ENCODE peak calls at places on chromosome 19, in ten cellular contexts. One of them, this sample, is unnamed.

GRCh38 chr19:17775245-17775927 is 19.6 kb upstream of the B3GNT3 start:
- DNase-seq in kidney epithelial cell: no peak
- DNase-seq in GM12865: no peak
- DNase-seq in omental fat pad: peak
- DNase-seq in BE2C: peak
- DNase-seq in spleen: no peak
- DNase-seq in glutamatergic neuron: peak
- DNase-seq in endodermal cell: peak
- DNase-seq in mesothelial cell of epicardium: no peak
- DNase-seq in fibroblast of mammary gland: peak
- DNase-seq in this sample: peak

GRCh38 chr19:39031368-39032163 is 783 bp downstream of the FBXO27 start:
- DNase-seq in kidney epithelial cell: peak
- DNase-seq in GM12865: peak
- DNase-seq in omental fat pad: peak
- DNase-seq in BE2C: peak
- DNase-seq in spleen: peak
- DNase-seq in glutamatergic neuron: peak
- DNase-seq in endodermal cell: peak
- DNase-seq in mesothelial cell of epicardium: peak
- DNase-seq in fibroblast of mammary gland: no peak
- DNase-seq in this sample: no peak

GRCh38 chr19:17766543-17767131 is 15.4 kb downstream of the FCHO1 start:
- DNase-seq in kidney epithelial cell: no peak
- DNase-seq in GM12865: peak
- DNase-seq in omental fat pad: peak
- DNase-seq in BE2C: peak
- DNase-seq in spleen: peak
- DNase-seq in glutamatergic neuron: peak
- DNase-seq in endodermal cell: peak
- DNase-seq in mesothelial cell of epicardium: peak
- DNase-seq in fibroblast of mammary gland: peak
- DNase-seq in this sample: peak

GRCh38 chr19:18507021-18507726 is 14.7 kb downstream of the ELL start:
- DNase-seq in kidney epithelial cell: no peak
- DNase-seq in GM12865: no peak
- DNase-seq in omental fat pad: no peak
- DNase-seq in BE2C: no peak
- DNase-seq in spleen: peak
- DNase-seq in glutamatergic neuron: no peak
- DNase-seq in endodermal cell: no peak
- DNase-seq in mesothelial cell of epicardium: no peak
- DNase-seq in fibroblast of mammary gland: no peak
- DNase-seq in this sample: no peak

GRCh38 chr19:10981496-10981895 is 20.7 kb downstream of the SMARCA4 start:
- DNase-seq in kidney epithelial cell: no peak
- DNase-seq in GM12865: no peak
- DNase-seq in omental fat pad: no peak
- DNase-seq in BE2C: no peak
- DNase-seq in spleen: no peak
- DNase-seq in glutamatergic neuron: no peak
- DNase-seq in endodermal cell: no peak
- DNase-seq in mesothelial cell of epicardium: no peak
- DNase-seq in fibroblast of mammary gland: no peak
- DNase-seq in this sample: no peak

GRCh38 chr19:8334458-8335342 is 8.4 kb downstream of the KANK3 start:
- DNase-seq in kidney epithelial cell: no peak
- DNase-seq in GM12865: peak
- DNase-seq in omental fat pad: no peak
- DNase-seq in BE2C: peak
- DNase-seq in spleen: peak
- DNase-seq in glutamatergic neuron: peak
- DNase-seq in endodermal cell: peak
- DNase-seq in mesothelial cell of epicardium: no peak
- DNase-seq in fibroblast of mammary gland: peak
- DNase-seq in this sample: no peak

GRCh38 chr19:42290523-42291436 is 11.2 kb upstream of the PRR19 start:
- DNase-seq in kidney epithelial cell: no peak
- DNase-seq in GM12865: peak
- DNase-seq in omental fat pad: no peak
- DNase-seq in BE2C: peak
- DNase-seq in spleen: peak
- DNase-seq in glutamatergic neuron: peak
- DNase-seq in endodermal cell: peak
- DNase-seq in mesothelial cell of epicardium: no peak
- DNase-seq in fibroblast of mammary gland: no peak
- DNase-seq in this sample: no peak

GRCh38 chr19:10384580-10384979 is 4.2 kb upstream of the TYK2 start:
- DNase-seq in kidney epithelial cell: no peak
- DNase-seq in GM12865: no peak
- DNase-seq in omental fat pad: no peak
- DNase-seq in BE2C: no peak
- DNase-seq in spleen: no peak
- DNase-seq in glutamatergic neuron: no peak
- DNase-seq in endodermal cell: no peak
- DNase-seq in mesothelial cell of epicardium: no peak
- DNase-seq in fibroblast of mammary gland: no peak
- DNase-seq in this sample: no peak

GRCh38 chr19:18674616-18675015 is 8.9 kb upstream of the CRTC1 start:
- DNase-seq in kidney epithelial cell: no peak
- DNase-seq in GM12865: no peak
- DNase-seq in omental fat pad: no peak
- DNase-seq in BE2C: no peak
- DNase-seq in spleen: no peak
- DNase-seq in glutamatergic neuron: no peak
- DNase-seq in endodermal cell: no peak
- DNase-seq in mesothelial cell of epicardium: no peak
- DNase-seq in fibroblast of mammary gland: peak
- DNase-seq in this sample: no peak

GRCh38 chr19:49069026-49069425 is 3.5 kb downstream of the KCNA7 start:
- DNase-seq in kidney epithelial cell: no peak
- DNase-seq in GM12865: no peak
- DNase-seq in omental fat pad: no peak
- DNase-seq in BE2C: no peak
- DNase-seq in spleen: no peak
- DNase-seq in glutamatergic neuron: no peak
- DNase-seq in endodermal cell: no peak
- DNase-seq in mesothelial cell of epicardium: no peak
- DNase-seq in fibroblast of mammary gland: no peak
- DNase-seq in this sample: peak

GRCh38 chr19:49071860-49072547 is 495 bp downstream of the KCNA7 start:
- DNase-seq in kidney epithelial cell: no peak
- DNase-seq in GM12865: no peak
- DNase-seq in omental fat pad: no peak
- DNase-seq in BE2C: no peak
- DNase-seq in spleen: no peak
- DNase-seq in glutamatergic neuron: peak
- DNase-seq in endodermal cell: peak
- DNase-seq in mesothelial cell of epicardium: no peak
- DNase-seq in fibroblast of mammary gland: no peak
- DNase-seq in this sample: no peak

GRCh38 chr19:49070416-49070815 is 2.1 kb downstream of the KCNA7 start:
- DNase-seq in kidney epithelial cell: no peak
- DNase-seq in GM12865: no peak
- DNase-seq in omental fat pad: no peak
- DNase-seq in BE2C: no peak
- DNase-seq in spleen: no peak
- DNase-seq in glutamatergic neuron: no peak
- DNase-seq in endodermal cell: no peak
- DNase-seq in mesothelial cell of epicardium: no peak
- DNase-seq in fibroblast of mammary gland: no peak
- DNase-seq in this sample: no peak

GRCh38 chr19:49073514-49074378 is 1.2 kb upstream of the KCNA7 start:
- DNase-seq in kidney epithelial cell: no peak
- DNase-seq in GM12865: no peak
- DNase-seq in omental fat pad: no peak
- DNase-seq in BE2C: peak
- DNase-seq in spleen: no peak
- DNase-seq in glutamatergic neuron: peak
- DNase-seq in endodermal cell: peak
- DNase-seq in mesothelial cell of epicardium: no peak
- DNase-seq in fibroblast of mammary gland: peak
- DNase-seq in this sample: no peak
- TF ChIP-seq CTCF in kidney epithelial cell: peak
- TF ChIP-seq CTCF in GM12865: peak
- TF ChIP-seq CTCF in omental fat pad: no peak
- TF ChIP-seq CTCF in BE2C: peak
- TF ChIP-seq CTCF in spleen: no peak
- TF ChIP-seq CTCF in glutamatergic neuron: no peak
- TF ChIP-seq CTCF in endodermal cell: peak
- TF ChIP-seq CTCF in mesothelial cell of epicardium: no peak
- TF ChIP-seq CTCF in fibroblast of mammary gland: peak
- TF ChIP-seq CTCF in this sample: peak

GRCh38 chr19:3671680-3672574 is 28.3 kb downstream of the PIP5K1C start:
- DNase-seq in kidney epithelial cell: no peak
- DNase-seq in GM12865: no peak
- DNase-seq in omental fat pad: no peak
- DNase-seq in BE2C: no peak
- DNase-seq in spleen: no peak
- DNase-seq in glutamatergic neuron: no peak
- DNase-seq in endodermal cell: peak
- DNase-seq in mesothelial cell of epicardium: no peak
- DNase-seq in fibroblast of mammary gland: peak
- DNase-seq in this sample: peak
- TF ChIP-seq CTCF in kidney epithelial cell: no peak
- TF ChIP-seq CTCF in GM12865: no peak
- TF ChIP-seq CTCF in omental fat pad: no peak
- TF ChIP-seq CTCF in BE2C: no peak
- TF ChIP-seq CTCF in spleen: no peak
- TF ChIP-seq CTCF in glutamatergic neuron: no peak
- TF ChIP-seq CTCF in endodermal cell: no peak
- TF ChIP-seq CTCF in mesothelial cell of epicardium: no peak
- TF ChIP-seq CTCF in fibroblast of mammary gland: no peak
- TF ChIP-seq CTCF in this sample: peak

GRCh38 chr19:43554317-43554895 is 20.9 kb downstream of the XRCC1 start:
- DNase-seq in kidney epithelial cell: no peak
- DNase-seq in GM12865: no peak
- DNase-seq in omental fat pad: no peak
- DNase-seq in BE2C: no peak
- DNase-seq in spleen: peak
- DNase-seq in glutamatergic neuron: no peak
- DNase-seq in endodermal cell: no peak
- DNase-seq in mesothelial cell of epicardium: no peak
- DNase-seq in fibroblast of mammary gland: no peak
- DNase-seq in this sample: no peak
- TF ChIP-seq CTCF in kidney epithelial cell: no peak
- TF ChIP-seq CTCF in GM12865: no peak
- TF ChIP-seq CTCF in omental fat pad: no peak
- TF ChIP-seq CTCF in BE2C: no peak
- TF ChIP-seq CTCF in spleen: no peak
- TF ChIP-seq CTCF in glutamatergic neuron: no peak
- TF ChIP-seq CTCF in endodermal cell: no peak
- TF ChIP-seq CTCF in mesothelial cell of epicardium: no peak
- TF ChIP-seq CTCF in fibroblast of mammary gland: no peak
- TF ChIP-seq CTCF in this sample: no peak

GRCh38 chr19:51824603-51825002 is 29.6 kb downstream of the FPR3 start:
- DNase-seq in kidney epithelial cell: no peak
- DNase-seq in GM12865: no peak
- DNase-seq in omental fat pad: no peak
- DNase-seq in BE2C: no peak
- DNase-seq in spleen: no peak
- DNase-seq in glutamatergic neuron: no peak
- DNase-seq in endodermal cell: no peak
- DNase-seq in mesothelial cell of epicardium: no peak
- DNase-seq in fibroblast of mammary gland: no peak
- DNase-seq in this sample: no peak

GRCh38 chr19:51830263-51830662 is 35.3 kb downstream of the FPR3 start:
- DNase-seq in kidney epithelial cell: no peak
- DNase-seq in GM12865: no peak
- DNase-seq in omental fat pad: no peak
- DNase-seq in BE2C: no peak
- DNase-seq in spleen: no peak
- DNase-seq in glutamatergic neuron: no peak
- DNase-seq in endodermal cell: no peak
- DNase-seq in mesothelial cell of epicardium: no peak
- DNase-seq in fibroblast of mammary gland: peak
- DNase-seq in this sample: no peak
- TF ChIP-seq CTCF in kidney epithelial cell: no peak
- TF ChIP-seq CTCF in GM12865: no peak
- TF ChIP-seq CTCF in omental fat pad: no peak
- TF ChIP-seq CTCF in BE2C: no peak
- TF ChIP-seq CTCF in spleen: peak
- TF ChIP-seq CTCF in glutamatergic neuron: no peak
- TF ChIP-seq CTCF in endodermal cell: no peak
- TF ChIP-seq CTCF in mesothelial cell of epicardium: no peak
- TF ChIP-seq CTCF in fibroblast of mammary gland: no peak
- TF ChIP-seq CTCF in this sample: no peak

GRCh38 chr19:1000095-1000494 is at the start of gene GRIN3B:
- DNase-seq in kidney epithelial cell: no peak
- DNase-seq in GM12865: peak
- DNase-seq in omental fat pad: no peak
- DNase-seq in BE2C: peak
- DNase-seq in spleen: peak
- DNase-seq in glutamatergic neuron: peak
- DNase-seq in endodermal cell: peak
- DNase-seq in mesothelial cell of epicardium: no peak
- DNase-seq in fibroblast of mammary gland: peak
- DNase-seq in this sample: peak
- TF ChIP-seq CTCF in kidney epithelial cell: peak
- TF ChIP-seq CTCF in GM12865: peak
- TF ChIP-seq CTCF in omental fat pad: no peak
- TF ChIP-seq CTCF in BE2C: peak
- TF ChIP-seq CTCF in spleen: peak
- TF ChIP-seq CTCF in glutamatergic neuron: peak
- TF ChIP-seq CTCF in endodermal cell: peak
- TF ChIP-seq CTCF in mesothelial cell of epicardium: peak
- TF ChIP-seq CTCF in fibroblast of mammary gland: peak
- TF ChIP-seq CTCF in this sample: peak

This sample was measured in HFFc6.